ENCODE peak calls at places on chromosomes 12 and 14, in four cellular contexts. H, K, A and L are unnamed samples.
A peak's percentile ranks its signal among the peaks of the same experiment; 100 is the strongest.

GRCh38 chr12:131801254-131801866 is 26.8 kb upstream of the MMP17 start:
- DNase-seq in A (no peak), K (no peak), H (no peak), L (no peak)

GRCh38 chr12:38761636-38762342 is 143.6 kb downstream of the CPNE8 start:
- DNase-seq in A (no peak), K (no peak), H (no peak), L (no peak)

GRCh38 chr12:42141981-42142606 is 2.6 kb downstream of the GXYLT1 start:
- DNase-seq in H (no peak), A (no peak), K (no peak), L (no peak)

GRCh38 chr14:71551291-71551955 is 380.8 kb upstream of the RGS6 start:
- DNase-seq in H (no peak), K (no peak), A (no peak), L (no peak)

GRCh38 chr14:69610859-69611263 is 535 bp upstream of the SUSD6 start:
- DNase-seq in A (no peak), K (no peak), H (peak; percentile 23), L (no peak)

GRCh38 chr12:89153341-89153740 is 199.0 kb downstream of the DUSP6 start:
- DNase-seq in A (no peak), K (no peak), H (no peak), L (no peak)

GRCh38 chr14:92902726-92903125 is 20.2 kb upstream of the CHGA start:
- DNase-seq in K (no peak), H (no peak), A (no peak), L (no peak)

GRCh38 chr12:122945047-122945592 is 21.1 kb downstream of the ABCB9 start:
- DNase-seq in A (peak; percentile 59), H (no peak), K (no peak), L (no peak)

GRCh38 chr12:69987453-69988102 is 162.6 kb downstream of the MYRFL start:
- DNase-seq in A (no peak), K (peak; percentile 13), H (peak; percentile 98), L (no peak)

GRCh38 chr14:92341791-92342190 is 18.8 kb downstream of the SLC24A4 start:
- DNase-seq in K (no peak), A (no peak), H (no peak), L (no peak)

GRCh38 chr14:99600232-99600888 is 3.6 kb downstream of the CCDC85C start:
- DNase-seq in K (no peak), A (no peak), H (no peak), L (no peak)

GRCh38 chr12:57611810-57612710 is 825 bp downstream of the ARHGEF25 start:
- DNase-seq in A (no peak), K (no peak), H (no peak), L (no peak)

GRCh38 chr12:21111733-21112132 is 19.3 kb upstream of the SLCO1B1 start:
- DNase-seq in K (no peak), H (no peak), A (no peak), L (no peak)

GRCh38 chr12:49651855-49652254 is 28.5 kb downstream of the PRPF40B start:
- DNase-seq in A (no peak), K (no peak), H (no peak), L (no peak)

GRCh38 chr12:116306536-116306935 is 29.0 kb upstream of the MED13L start:
- DNase-seq in H (no peak), K (no peak), A (no peak), L (no peak)

GRCh38 chr14:74444866-74445265 is 18.9 kb upstream of the SYNDIG1L start:
- DNase-seq in A (no peak), K (peak; percentile 23), H (no peak), L (no peak)

GRCh38 chr14:106694638-106695393 is 1168.4 kb downstream of the TMEM121 start:
- DNase-seq in K (no peak), A (no peak), H (no peak), L (peak; percentile 65)

GRCh38 chr14:105876158-105876557 is 349.8 kb downstream of the TMEM121 start:
- DNase-seq in H (no peak), K (no peak), A (no peak), L (no peak)

GRCh38 chr12:78181544-78182162 is 351.0 kb downstream of the NAV3 start:
- DNase-seq in A (no peak), K (peak; percentile 36), H (peak; percentile 73), L (no peak)

GRCh38 chr14:93655078-93655750 is 133.1 kb downstream of the PRIMA1 start:
- DNase-seq in H (peak; percentile 85), A (no peak), K (peak; percentile 92), L (no peak)

GRCh38 chr12:70243510-70244331 is 488 bp downstream of the CNOT2 start:
- DNase-seq in H (peak; percentile 44), A (peak; percentile 41), K (peak; percentile 73), L (peak; percentile 51)

GRCh38 chr12:132824053-132824452 is 4.6 kb downstream of the GOLGA3 start:
- DNase-seq in K (no peak), A (no peak), H (peak; percentile 47), L (no peak)

GRCh38 chr12:46473634-46474201 is 101.1 kb upstream of the SLC38A2 start:
- DNase-seq in K (no peak), A (peak; percentile 40), H (peak; percentile 95), L (no peak)

GRCh38 chr14:96205059-96205993 is 687 bp downstream of the BDKRB2 start:
- DNase-seq in A (no peak), K (no peak), H (no peak), L (no peak)

GRCh38 chr14:76901171-76902055 is 75.2 kb downstream of the LRRC74A start:
- DNase-seq in K (no peak), A (peak; percentile 91), H (no peak), L (no peak)

GRCh38 chr14:43934102-43934501 is 573.0 kb downstream of the FSCB start:
- DNase-seq in H (no peak), A (no peak), K (no peak), L (no peak)

GRCh38 chr14:43937001-43937400 is 570.1 kb downstream of the FSCB start:
- DNase-seq in A (no peak), H (no peak), K (no peak), L (no peak)

GRCh38 chr14:43938588-43939281 is 568.3 kb downstream of the FSCB start:
- DNase-seq in A (no peak), K (no peak), H (no peak), L (no peak)

GRCh38 chr14:43939836-43940235 is 567.2 kb downstream of the FSCB start:
- DNase-seq in H (no peak), K (no peak), A (no peak), L (no peak)
- H3K4me1 ChIP-seq in H (no peaks in the 10 kb centered on the region), K (no peaks in the 10 kb centered on the region), A (no peaks in the 10 kb centered on the region), L (no peaks in the 10 kb centered on the region)

GRCh38 chr12:108667349-108667748 is 33.7 kb upstream of the SELPLG start:
- DNase-seq in H (no peak), A (no peak), K (no peak), L (no peak)

GRCh38 chr12:108665608-108666202 is 32.0 kb upstream of the SELPLG start:
- DNase-seq in K (peak; percentile 35), A (no peak), H (no peak), L (no peak)

GRCh38 chr12:108668532-108668931 is 34.8 kb upstream of the SELPLG start:
- DNase-seq in A (no peak), H (no peak), K (no peak), L (no peak)

GRCh38 chr12:108664338-108665258 is 30.9 kb upstream of the SELPLG start:
- DNase-seq in K (peak; percentile 86), H (peak; percentile 98), A (peak; percentile 88), L (peak; percentile 71)

DNA sequence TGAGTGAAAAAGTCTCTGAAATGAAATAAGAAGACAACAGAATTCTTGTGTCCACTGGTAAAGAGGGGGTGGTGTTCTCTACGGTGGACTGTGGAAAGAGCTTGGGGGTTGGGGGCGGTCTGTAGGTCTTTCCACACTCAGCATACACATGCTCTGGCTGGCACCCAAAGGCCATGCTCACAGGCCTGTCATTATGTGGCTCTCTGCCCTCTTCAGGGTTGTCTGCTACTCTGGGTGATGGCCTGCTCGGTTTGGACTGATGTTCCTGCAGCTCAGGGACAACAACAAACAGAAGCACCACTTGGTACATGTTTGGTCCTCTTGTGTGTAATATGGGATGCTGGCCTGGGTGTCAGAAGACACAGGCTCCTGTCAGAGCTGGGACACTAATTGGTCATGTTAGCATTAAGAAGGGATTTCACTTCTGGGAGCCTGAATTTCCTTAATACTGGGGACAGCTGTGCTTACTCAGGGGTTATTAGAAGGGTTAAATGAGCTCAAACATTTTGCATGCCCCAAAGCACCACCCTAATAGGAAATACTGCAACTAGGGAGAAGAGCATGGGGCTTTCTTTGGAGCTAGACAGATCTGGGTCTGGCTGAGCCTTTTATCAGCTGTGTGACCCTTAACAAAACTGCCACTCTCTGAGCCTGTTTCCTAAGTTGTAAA is 32.8 kb upstream of the SELPLG start:
- DNase-seq in A (no peak), H (no peak), K (no peak), L (no peak)
- TF ChIP-seq CTCF in A (no peak), H (no peak), K (no peak), L (no peak)

GRCh38 chr12:32922546-32923297 is 26.1 kb upstream of the PKP2 start:
- DNase-seq in K (no peak), A (no peak), H (no peak), L (no peak)

GRCh38 chr12:32917094-32917611 is 20.6 kb upstream of the PKP2 start:
- DNase-seq in A (peak; percentile 56), H (peak; percentile 72), K (no peak), L (no peak)

GRCh38 chr12:32918890-32919791 is 22.6 kb upstream of the PKP2 start:
- DNase-seq in K (peak; percentile 50), H (peak; percentile 72), A (no peak), L (no peak)

GRCh38 chr12:32920506-32921085 is 24.0 kb upstream of the PKP2 start:
- DNase-seq in H (peak; percentile 79), A (no peak), K (no peak), L (no peak)

DNA sequence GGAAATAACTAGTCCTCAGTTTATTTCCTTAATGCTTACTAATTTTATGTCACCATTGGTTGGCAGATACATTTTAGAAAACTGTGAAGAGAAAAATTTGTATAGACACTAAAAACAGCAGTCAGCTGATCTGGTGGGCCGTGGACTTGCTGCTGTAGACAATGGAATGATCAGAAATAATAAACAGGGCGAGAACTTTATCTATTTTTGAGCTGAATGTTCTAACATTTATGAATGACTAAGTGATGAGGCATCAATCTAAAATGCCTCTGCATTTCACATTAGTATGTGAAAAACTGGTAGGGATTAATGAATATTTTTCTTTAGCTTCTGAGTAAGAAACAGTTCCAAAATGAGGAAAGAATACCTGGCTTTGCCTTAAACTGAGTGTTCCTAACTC is 24.8 kb upstream of the PKP2 start:
- DNase-seq in H (peak; percentile 66), A (no peak), K (no peak), L (no peak)
- H3K27ac ChIP-seq in H (peak overlapping the region; percentile 97), A (no peak overlapping the region), K (no peak overlapping the region), L (no peak overlapping the region)

DNA sequence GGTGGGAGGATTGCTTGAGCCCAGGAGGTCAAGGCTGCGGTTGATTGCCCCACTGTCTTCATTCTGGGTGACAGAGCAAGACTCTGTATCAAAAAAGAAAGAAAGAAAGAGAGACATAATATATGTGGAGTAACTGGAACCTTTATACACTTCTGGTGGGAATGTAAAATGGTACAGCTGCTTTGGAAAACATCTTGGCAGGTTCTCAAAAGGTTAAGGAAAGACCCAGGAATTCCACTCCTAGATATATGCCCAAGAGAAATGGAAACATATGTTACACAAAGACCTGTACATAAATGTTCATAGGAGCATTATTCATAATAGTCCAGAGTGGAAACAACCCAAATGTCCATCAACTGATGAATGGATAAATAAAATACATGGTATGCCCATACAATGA is 7.2 kb downstream of the RBMS2 start:
- DNase-seq in K (no peak), A (no peak), H (no peak), L (no peak)
- H3K4me1 ChIP-seq in K (peaks cover 2% of the 10 kb centered on the region), A (peaks cover 3% of the 10 kb centered on the region), H (peaks cover 24% of the 10 kb centered on the region), L (no peaks in the 10 kb centered on the region)